ENCODE peak calls at places on chromosomes 5 and 9, in six cellular contexts. K, U, R, Q, L and G are unnamed samples. For H3K4me1, H3K27me3 and H3K9me3, the result is how much of the 10 kb centered on the place peaks cover.

GRCh38 chr5:67361932-67362729 is 165.5 kb upstream of the CD180 start:
- DNase-seq in K (no peak), U (no peak), R (no peak), Q (no peak), L (no peak), G (no peak)

GRCh38 chr5:389197-389821 is 53.7 kb upstream of the EXOC3 start:
- DNase-seq in K (no peak), U (peak), R (peak), Q (no peak), L (no peak), G (no peak)

GRCh38 chr9:136753371-136754058 is 4.5 kb downstream of the LCN8 start:
- DNase-seq in K (no peak), U (no peak), R (no peak), Q (no peak), L (no peak), G (no peak)

GRCh38 chr5:65880673-65881072 is 45.7 kb upstream of the ERBIN start:
- DNase-seq in K (no peak), U (no peak), R (no peak), Q (no peak), L (no peak), G (no peak)

GRCh38 chr5:79202076-79202475 is 33.9 kb upstream of the JMY start:
- DNase-seq in K (no peak), U (no peak), R (no peak), Q (no peak), L (peak), G (no peak)

GRCh38 chr9:81224166-81224858 is 465.0 kb downstream of the TLE1 start:
- DNase-seq in K (no peak), U (no peak), R (no peak), Q (no peak), L (no peak), G (no peak)

GRCh38 chr5:137376127-137376526 is 123.0 kb downstream of the SPOCK1 start:
- DNase-seq in K (no peak), U (no peak), R (no peak), Q (no peak), L (no peak), G (no peak)

GRCh38 chr5:77990020-77990419 is 213.9 kb upstream of the TBCA start:
- DNase-seq in K (no peak), U (no peak), R (no peak), Q (no peak), L (no peak), G (no peak)

GRCh38 chr9:113564804-113565237 is 101.3 kb downstream of the RGS3 start:
- DNase-seq in K (peak), U (no peak), R (peak), Q (no peak), L (peak), G (no peak)

GRCh38 chr9:4987996-4988421 is 2.9 kb downstream of the JAK2 start:
- DNase-seq in K (peak), U (peak), R (no peak), Q (peak), L (peak), G (no peak)

GRCh38 chr5:115535479-115536035 is 9.0 kb downstream of the FEM1C start:
- DNase-seq in K (no peak), U (no peak), R (no peak), Q (no peak), L (no peak), G (no peak)

GRCh38 chr9:128635266-128636023 is 21.2 kb downstream of the DYNC2I2 start:
- DNase-seq in K (peak), U (no peak), R (peak), Q (no peak), L (peak), G (no peak)

GRCh38 chr9:4875559-4875958 is 82.8 kb downstream of the RCL1 start:
- DNase-seq in K (no peak), U (no peak), R (no peak), Q (no peak), L (no peak), G (no peak)

GRCh38 chr9:95250462-95251058 is 66.9 kb downstream of the FANCC start:
- DNase-seq in K (no peak), U (no peak), R (no peak), Q (no peak), L (no peak), G (no peak)

GRCh38 chr5:76145945-76146344 is 62.8 kb downstream of the SV2C start:
- DNase-seq in K (no peak), U (no peak), R (no peak), Q (no peak), L (peak), G (no peak)

GRCh38 chr9:123248630-123249029 is 19.8 kb downstream of the STRBP start:
- DNase-seq in K (no peak), U (no peak), R (no peak), Q (no peak), L (no peak), G (no peak)

GRCh38 chr9:113988951-113989780 is 88.9 kb downstream of the AMBP start:
- DNase-seq in K (no peak), U (no peak), R (peak), Q (no peak), L (peak), G (no peak)

GRCh38 chr5:41148448-41148847 is 64.9 kb downstream of the C6 start:
- DNase-seq in K (no peak), U (no peak), R (no peak), Q (no peak), L (no peak), G (no peak)

GRCh38 chr5:137733011-137733410 is 2.9 kb downstream of the KLHL3 start:
- DNase-seq in K (no peak), U (no peak), R (no peak), Q (no peak), L (no peak), G (no peak)

GRCh38 chr9:71552480-71552879 is 215.8 kb downstream of the CEMIP2 start:
- DNase-seq in K (no peak), U (no peak), R (no peak), Q (no peak), L (no peak), G (no peak)

GRCh38 chr9:78871452-78872331 is 574.8 kb downstream of the PSAT1 start:
- DNase-seq in K (no peak), U (no peak), R (no peak), Q (no peak), L (peak), G (no peak)

GRCh38 chr5:170782438-170782837 is 1.1 kb upstream of the GABRP start:
- DNase-seq in K (peak), U (no peak), R (no peak), Q (no peak), L (no peak), G (no peak)

GRCh38 chr5:62432618-62433064 is 20.1 kb downstream of the IPO11 start:
- DNase-seq in K (no peak), U (no peak), R (no peak), Q (no peak), L (peak), G (no peak)

GRCh38 chr9:84166828-84167400 is 173.6 kb downstream of the SLC28A3 start:
- DNase-seq in K (no peak), U (no peak), R (no peak), Q (no peak), L (no peak), G (no peak)

GRCh38 chr5:74613283-74613682 is 27.2 kb downstream of the ENC1 start:
- DNase-seq in K (no peak), U (no peak), R (no peak), Q (no peak), L (no peak), G (no peak)

GRCh38 chr9:119968837-119969707 is 599.8 kb upstream of the BRINP1 start:
- DNase-seq in K (peak), U (peak), R (peak), Q (no peak), L (peak), G (no peak)

GRCh38 chr5:98977723-98978122 is 48.9 kb upstream of the CHD1 start:
- DNase-seq in K (peak), U (no peak), R (no peak), Q (no peak), L (no peak), G (no peak)

GRCh38 chr5:42612997-42613396 is 143.6 kb upstream of the CCDC152 start:
- DNase-seq in K (no peak), U (no peak), R (no peak), Q (no peak), L (peak), G (no peak)
- H3K4me1 ChIP-seq in K (under half), U (under half), R (under half), Q (under half), L (under half), G (under half)

DNA sequence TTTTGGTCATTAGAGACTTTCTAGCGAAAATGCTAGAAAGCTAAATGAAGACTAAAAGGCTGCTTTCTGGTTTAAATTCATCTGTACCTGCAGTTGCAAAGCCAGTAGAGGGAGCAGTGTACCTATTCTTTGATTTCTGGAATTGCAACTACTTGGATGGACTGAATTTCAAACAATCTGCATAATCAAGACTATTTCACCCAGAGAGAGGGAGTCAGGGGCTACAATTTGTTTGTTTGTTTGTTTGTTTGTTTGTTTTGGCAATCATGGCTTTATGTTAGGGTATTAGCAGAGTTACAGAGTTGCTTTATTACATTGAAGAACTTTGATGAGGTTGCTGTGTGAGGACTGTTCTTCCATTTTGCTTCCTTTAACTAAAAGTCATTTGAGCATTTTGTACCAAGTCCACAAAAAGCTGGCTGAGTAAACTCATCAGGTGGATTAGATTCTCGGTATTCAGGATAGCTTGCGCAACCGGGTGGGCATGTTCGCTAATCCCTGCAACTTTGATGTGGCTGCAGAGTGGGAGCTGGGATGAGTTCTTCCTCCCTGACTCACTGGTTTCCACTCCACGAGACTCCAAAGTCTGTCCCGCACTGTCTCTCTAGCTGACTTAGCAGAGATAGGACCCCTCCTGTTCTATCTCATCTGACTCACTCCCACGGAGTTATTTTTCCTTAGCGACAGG is 80.0 kb upstream of the TUT7 start:
- DNase-seq in K (no peak), U (no peak), R (no peak), Q (peak), L (peak), G (no peak)
- H3K27me3 ChIP-seq in K (under half), U (under half), R (under half), Q (under half), L (under half), G (under half)

DNA sequence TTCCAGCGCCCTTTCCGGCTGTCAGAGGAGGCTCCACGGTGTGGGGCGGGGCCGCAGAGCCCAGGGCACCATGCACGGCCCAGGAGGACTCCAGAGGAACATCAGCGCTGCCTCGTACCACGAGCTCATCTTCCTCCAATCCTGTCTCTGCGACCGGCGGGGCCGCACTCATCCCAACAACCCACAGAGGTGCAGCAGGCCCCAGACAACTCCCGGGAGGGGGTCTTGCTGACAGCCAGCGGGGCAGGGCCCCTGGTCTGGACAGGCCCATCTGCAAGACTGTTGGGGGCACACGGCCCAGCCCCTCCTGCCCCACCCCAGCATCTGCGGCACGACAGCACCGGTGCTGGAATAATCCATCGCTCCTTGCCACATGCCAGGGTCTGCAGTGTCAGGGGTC is 88.8 kb downstream of the OLFM1 start:
- DNase-seq in K (no peak), U (no peak), R (no peak), Q (no peak), L (no peak), G (no peak)
- H3K9me3 ChIP-seq in K (under half), U (under half), R (under half), Q (under half), L (under half), G (under half)

DNA sequence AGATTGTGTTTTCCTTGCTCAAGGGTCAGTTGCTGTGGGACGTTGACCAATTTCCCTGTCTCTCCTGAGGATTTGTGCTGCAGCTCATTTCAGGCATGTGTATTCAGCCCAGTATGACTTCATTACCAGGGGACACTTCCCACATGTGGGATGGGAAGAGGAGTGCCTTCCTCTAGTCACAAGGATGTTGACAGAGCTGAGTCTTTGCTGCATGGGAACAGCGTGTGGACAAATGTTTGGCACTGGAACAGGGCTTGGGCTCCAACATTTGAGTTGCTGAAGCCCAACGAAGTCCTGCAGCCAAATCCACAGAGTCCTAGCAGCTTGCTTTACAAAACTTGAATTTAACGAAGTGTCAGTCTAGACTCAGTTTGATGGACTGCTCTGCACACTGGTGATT is 283.2 kb downstream of the SH3GL2 start:
- DNase-seq in K (no peak), U (no peak), R (no peak), Q (no peak), L (no peak), G (no peak)
- H3K4me1 ChIP-seq in K (under half), U (under half), R (under half), Q (under half), L (under half), G (under half)